ENCODE peak calls at places on chromosomes 7 and 10, in ten cellular contexts. T, A, P, M, E, J, I, Q, X and N are unnamed samples.

GRCh38 chr10:1230138-1230537 is 174.0 kb downstream of the WDR37 start:
- DNase-seq in T (no peak), A (no peak), P (no peak), M (no peak), E (no peak), J (no peak), I (no peak), Q (no peak), X (no peak), N (no peak)

GRCh38 chr10:49023752-49024151 is 84.1 kb upstream of the LRRC18 start:
- DNase-seq in T (peak; percentile 10), A (peak; percentile 55), P (peak; percentile 69), M (no peak), E (no peak), J (no peak), I (no peak), Q (peak; percentile 72), X (peak; percentile 49), N (peak; percentile 10)

GRCh38 chr10:34163075-34163905 is 651.8 kb downstream of the PARD3 start:
- DNase-seq in T (peak; percentile 38), A (peak; percentile 19), P (no peak), M (no peak), E (no peak), J (no peak), I (no peak), Q (peak; percentile 34), X (peak; percentile 5), N (no peak)

GRCh38 chr7:130961128-130961601 is 227.2 kb upstream of the KLF14 start:
- DNase-seq in T (peak; percentile 76), A (peak; percentile 59), P (peak; percentile 76), M (no peak), E (no peak), J (no peak), I (no peak), Q (peak; percentile 84), X (peak; percentile 85), N (no peak)

GRCh38 chr10:79178614-79179403 is 110.0 kb downstream of the ZMIZ1 start:
- DNase-seq in T (peak; percentile 88), A (peak; percentile 86), P (peak; percentile 53), M (peak; percentile 77), E (no peak), J (no peak), I (peak; percentile 81), Q (peak; percentile 86), X (peak; percentile 82), N (peak; percentile 76)

GRCh38 chr10:128050937-128051336 is 75.3 kb downstream of the MKI67 start:
- DNase-seq in T (peak; percentile 21), A (peak; percentile 43), P (no peak), M (no peak), E (no peak), J (no peak), I (no peak), Q (no peak), X (peak; percentile 15), N (no peak)

GRCh38 chr10:104045151-104046089 is 40.3 kb downstream of the COL17A1 start:
- DNase-seq in T (peak; percentile 75), A (peak; percentile 88), P (peak; percentile 38), M (no peak), E (no peak), J (no peak), I (peak; percentile 66), Q (peak; percentile 88), X (peak; percentile 89), N (peak; percentile 33)

GRCh38 chr10:78436223-78436575 is 402.5 kb downstream of the RPS24 start:
- DNase-seq in T (no peak), A (no peak), P (no peak), M (no peak), E (no peak), J (no peak), I (peak; percentile 59), Q (no peak), X (no peak), N (no peak)

DNA sequence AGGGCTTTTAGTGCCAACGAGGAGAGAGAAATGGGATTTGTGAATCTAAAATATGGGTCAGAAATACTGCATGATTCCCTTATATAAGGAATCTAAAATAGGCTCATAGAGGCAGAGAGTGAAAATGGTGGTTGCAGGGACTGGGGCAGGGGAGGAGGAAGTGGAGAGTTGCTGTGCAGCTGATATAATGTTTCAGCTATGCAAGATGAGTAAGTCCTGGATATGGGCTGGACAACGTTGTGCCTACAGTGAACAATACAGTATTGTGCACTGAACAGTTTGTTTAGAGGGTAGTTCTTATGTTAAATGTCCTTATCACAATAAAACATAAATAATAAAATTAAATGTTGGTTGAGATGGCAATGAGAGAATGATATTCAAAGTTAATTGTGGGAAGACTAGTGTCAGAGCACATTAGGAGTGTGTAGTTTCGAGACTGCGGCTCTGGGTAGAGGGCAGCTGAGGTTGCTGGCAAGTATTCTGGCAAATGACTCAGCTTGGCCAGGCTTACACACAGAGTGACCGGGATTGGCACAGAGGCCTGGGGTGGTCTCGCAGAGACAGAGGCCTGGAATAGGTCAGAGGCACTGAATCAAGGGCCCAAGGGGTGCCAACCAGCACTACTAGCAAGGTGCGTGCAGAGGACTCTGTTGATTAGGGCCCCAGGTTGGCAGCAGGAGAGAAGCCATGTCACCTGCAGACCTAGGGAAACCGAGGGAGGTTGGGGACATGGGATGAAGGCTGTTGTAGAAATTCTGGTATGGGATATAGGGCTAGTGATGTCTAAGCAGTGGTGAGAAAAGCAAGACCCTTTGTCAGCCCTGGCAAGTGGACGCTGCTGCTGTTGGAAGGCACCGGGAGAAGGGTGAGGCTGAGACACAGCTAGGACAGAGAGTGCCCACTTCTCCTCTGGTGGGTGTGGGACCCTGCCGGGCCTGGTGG is 2.8 kb upstream of the DEPP1 start:
- DNase-seq in T (peak; percentile 89), A (peak; percentile 86), P (peak; percentile 66), M (peak; percentile 81), E (no peak), J (peak; percentile 69), I (no peak), Q (peak; percentile 90), X (peak; percentile 95), N (peak; percentile 76)
- H3K4me3 ChIP-seq in T (no peak overlapping the region), A (no peak overlapping the region), P (no peak overlapping the region), M (no peak overlapping the region), E (no peak overlapping the region), J (peak overlapping the region; percentile 14), I (no peak overlapping the region), Q (no peak overlapping the region), X (peak overlapping the region; percentile 48), N (no peak overlapping the region)

DNA sequence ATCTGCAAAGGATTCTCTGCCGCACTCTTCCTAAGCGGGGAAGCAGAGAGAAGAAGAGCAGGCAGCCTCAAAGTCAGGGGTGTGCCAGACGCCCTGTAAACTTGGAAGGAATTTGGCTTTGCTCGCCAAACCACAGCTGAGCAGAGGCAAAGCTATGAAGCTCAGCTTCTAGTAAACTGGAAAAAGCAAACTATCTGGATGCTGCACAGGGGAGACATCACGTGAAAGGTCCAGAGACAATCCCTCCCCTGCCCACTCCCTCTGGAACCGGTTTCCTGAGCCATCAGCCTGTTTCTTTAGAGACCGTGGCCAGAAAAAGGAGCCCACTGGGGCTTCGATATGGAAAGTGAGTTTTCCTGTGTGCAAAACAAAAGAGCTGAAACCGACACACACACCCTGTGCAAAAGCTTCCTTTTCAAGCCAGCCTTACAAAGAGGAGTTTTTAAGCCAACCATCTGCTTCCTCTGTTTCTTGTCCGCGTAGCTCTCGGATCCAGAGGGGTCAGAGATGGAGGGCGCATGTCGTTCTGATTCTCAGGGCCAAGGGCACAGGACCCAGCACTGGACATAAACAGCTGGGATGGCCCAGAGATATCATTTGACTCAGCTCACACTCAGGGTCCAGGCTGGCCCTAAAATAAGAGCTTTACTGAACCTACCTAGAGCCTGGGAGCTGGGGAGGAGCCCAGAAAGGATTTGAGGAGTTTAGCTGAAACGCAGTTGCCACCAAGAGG is 58.2 kb upstream of the DNAAF5 start:
- DNase-seq in T (peak; percentile 78), A (peak; percentile 87), P (peak; percentile 46), M (peak; percentile 58), E (no peak), J (no peak), I (no peak), Q (peak; percentile 90), X (peak; percentile 83), N (peak; percentile 51)
- H3K4me3 ChIP-seq in T (no peak overlapping the region), A (no peak overlapping the region), P (no peak overlapping the region), M (no peak overlapping the region), E (no peak overlapping the region), J (no peak overlapping the region), I (no peak overlapping the region), Q (peak overlapping the region; percentile 40), X (peak overlapping the region; percentile 25), N (no peak overlapping the region)

GRCh38 chr10:24383681-24384106 is 174.8 kb downstream of the KIAA1217 start:
- DNase-seq in T (peak; percentile 98), A (peak; percentile 96), P (peak; percentile 95), M (peak; percentile 90), E (peak; percentile 55), J (peak; percentile 93), I (peak; percentile 66), Q (peak; percentile 98), X (peak; percentile 98), N (peak; percentile 97)

GRCh38 chr10:24382045-24382444 is 173.1 kb downstream of the KIAA1217 start:
- DNase-seq in T (no peak), A (no peak), P (no peak), M (no peak), E (no peak), J (no peak), I (no peak), Q (no peak), X (no peak), N (no peak)

GRCh38 chr10:24382596-24382978 is 173.6 kb downstream of the KIAA1217 start:
- DNase-seq in T (no peak), A (no peak), P (no peak), M (no peak), E (no peak), J (no peak), I (no peak), Q (no peak), X (no peak), N (no peak)

GRCh38 chr10:24381235-24382010 is 172.5 kb downstream of the KIAA1217 start:
- DNase-seq in T (no peak), A (no peak), P (no peak), M (no peak), E (no peak), J (no peak), I (no peak), Q (no peak), X (no peak), N (no peak)

DNA sequence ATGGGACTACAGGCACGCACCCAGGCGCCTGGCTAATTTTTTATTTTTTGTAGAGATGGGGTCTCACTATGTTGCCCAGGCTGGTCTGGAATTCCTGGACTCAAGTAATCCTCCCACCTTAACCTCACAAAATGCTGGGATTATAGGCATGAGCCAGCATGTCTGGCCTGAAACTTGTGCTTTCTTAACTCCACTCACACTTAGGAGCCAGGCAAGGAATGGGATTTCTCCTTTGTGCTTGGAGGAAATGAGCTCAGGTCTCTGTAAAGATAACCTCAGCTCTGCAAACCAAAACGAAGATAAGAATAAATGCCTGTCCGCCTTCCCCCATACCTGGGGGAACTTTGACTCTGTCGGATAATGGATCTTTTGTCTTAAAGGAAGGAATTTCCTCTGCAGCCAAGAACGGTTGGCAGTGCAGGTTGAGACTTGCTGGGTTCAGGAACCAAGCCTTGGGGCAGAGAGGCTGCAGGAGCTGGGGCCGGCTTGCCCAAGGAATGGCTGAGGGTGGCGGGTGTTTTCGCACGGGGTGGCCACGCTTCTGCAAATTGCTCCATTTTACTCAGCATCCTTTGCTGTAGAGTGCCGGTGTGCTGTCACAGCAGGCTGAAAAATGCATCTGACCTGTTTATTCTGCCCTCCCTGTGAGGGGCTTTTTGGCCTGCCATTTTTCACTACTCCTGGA is 174.2 kb downstream of the KIAA1217 start:
- DNase-seq in T (no peak), A (peak; percentile 21), P (no peak), M (no peak), E (no peak), J (peak; percentile 27), I (no peak), Q (peak; percentile 35), X (no peak), N (no peak)
- H3K4me3 ChIP-seq in T (no peak overlapping the region), A (no peak overlapping the region), P (no peak overlapping the region), M (no peak overlapping the region), E (no peak overlapping the region), J (peak overlapping the region; percentile 2), I (no peak overlapping the region), Q (no peak overlapping the region), X (no peak overlapping the region), N (no peak overlapping the region)

GRCh38 chr7:140435252-140435895 is 31.5 kb downstream of the RAB19 start:
- DNase-seq in T (no peak), A (no peak), P (no peak), M (peak; percentile 57), E (no peak), J (no peak), I (no peak), Q (no peak), X (no peak), N (no peak)
- H3K4me3 ChIP-seq in T (no peak overlapping the region), A (no peak overlapping the region), P (no peak overlapping the region), M (peak overlapping the region; percentile 27), E (no peak overlapping the region), J (peak overlapping the region; percentile 12), I (no peak overlapping the region), Q (no peak overlapping the region), X (no peak overlapping the region), N (no peak overlapping the region)